ENCODE peak calls at places on chromosomes 3 and 15, in six cellular contexts. One of them, this sample, is unnamed. For H3K27me3, the result is how much of the 10 kb centered on the place peaks cover.

GRCh38 chr15:74866090-74866489 is 7.1 kb downstream of the SCAMP2 start:
- DNase-seq in trophoblast cell: peak
- DNase-seq in cardiac muscle cell: no peak
- DNase-seq in H9: no peak
- DNase-seq in CD8-positive, alpha-beta memory T cell: no peak
- DNase-seq in SJCRH30: no peak
- DNase-seq in this sample: no peak

GRCh38 chr15:79977431-79977940 is 6.5 kb upstream of the BCL2A1 start:
- DNase-seq in trophoblast cell: peak
- DNase-seq in cardiac muscle cell: no peak
- DNase-seq in H9: no peak
- DNase-seq in CD8-positive, alpha-beta memory T cell: no peak
- DNase-seq in SJCRH30: no peak
- DNase-seq in this sample: no peak

GRCh38 chr15:96160269-96160668 is 170.2 kb upstream of the NR2F2 start:
- DNase-seq in trophoblast cell: no peak
- DNase-seq in cardiac muscle cell: no peak
- DNase-seq in H9: no peak
- DNase-seq in CD8-positive, alpha-beta memory T cell: no peak
- DNase-seq in SJCRH30: peak
- DNase-seq in this sample: no peak

GRCh38 chr3:23748398-23749110 is 57.2 kb upstream of the UBE2E1 start:
- DNase-seq in trophoblast cell: peak
- DNase-seq in cardiac muscle cell: no peak
- DNase-seq in H9: no peak
- DNase-seq in CD8-positive, alpha-beta memory T cell: no peak
- DNase-seq in SJCRH30: no peak
- DNase-seq in this sample: no peak

GRCh38 chr3:48245136-48245535 is 4.2 kb downstream of the ZNF589 start:
- DNase-seq in trophoblast cell: no peak
- DNase-seq in cardiac muscle cell: no peak
- DNase-seq in H9: no peak
- DNase-seq in CD8-positive, alpha-beta memory T cell: no peak
- DNase-seq in SJCRH30: no peak
- DNase-seq in this sample: no peak

GRCh38 chr3:143302638-143303171 is 183.1 kb downstream of the CHST2 start:
- DNase-seq in trophoblast cell: peak
- DNase-seq in cardiac muscle cell: no peak
- DNase-seq in H9: peak
- DNase-seq in CD8-positive, alpha-beta memory T cell: no peak
- DNase-seq in SJCRH30: peak
- DNase-seq in this sample: peak

GRCh38 chr3:97872209-97873042 is 50.6 kb downstream of the CRYBG3 start:
- DNase-seq in trophoblast cell: peak
- DNase-seq in cardiac muscle cell: no peak
- DNase-seq in H9: no peak
- DNase-seq in CD8-positive, alpha-beta memory T cell: peak
- DNase-seq in SJCRH30: no peak
- DNase-seq in this sample: peak

GRCh38 chr3:15499536-15499935 is 22.0 kb downstream of the COLQ start:
- DNase-seq in trophoblast cell: peak
- DNase-seq in cardiac muscle cell: no peak
- DNase-seq in H9: no peak
- DNase-seq in CD8-positive, alpha-beta memory T cell: no peak
- DNase-seq in SJCRH30: no peak
- DNase-seq in this sample: no peak

GRCh38 chr3:127770671-127771370 is 51.5 kb downstream of the MGLL start:
- DNase-seq in trophoblast cell: peak
- DNase-seq in cardiac muscle cell: no peak
- DNase-seq in H9: no peak
- DNase-seq in CD8-positive, alpha-beta memory T cell: no peak
- DNase-seq in SJCRH30: peak
- DNase-seq in this sample: no peak

GRCh38 chr3:44894485-44894884 is 20.1 kb downstream of the TGM4 start:
- DNase-seq in trophoblast cell: no peak
- DNase-seq in cardiac muscle cell: no peak
- DNase-seq in H9: no peak
- DNase-seq in CD8-positive, alpha-beta memory T cell: no peak
- DNase-seq in SJCRH30: no peak
- DNase-seq in this sample: no peak

GRCh38 chr3:60890226-60890625 is 361.0 kb downstream of the FHIT start:
- DNase-seq in trophoblast cell: no peak
- DNase-seq in cardiac muscle cell: no peak
- DNase-seq in H9: no peak
- DNase-seq in CD8-positive, alpha-beta memory T cell: no peak
- DNase-seq in SJCRH30: no peak
- DNase-seq in this sample: no peak

GRCh38 chr3:144259267-144259666 is 287.6 kb downstream of the DIPK2A start:
- DNase-seq in trophoblast cell: no peak
- DNase-seq in cardiac muscle cell: no peak
- DNase-seq in H9: no peak
- DNase-seq in CD8-positive, alpha-beta memory T cell: no peak
- DNase-seq in SJCRH30: no peak
- DNase-seq in this sample: no peak

GRCh38 chr15:70775160-70775559 is 11.8 kb upstream of the UACA start:
- DNase-seq in trophoblast cell: peak
- DNase-seq in cardiac muscle cell: no peak
- DNase-seq in H9: no peak
- DNase-seq in CD8-positive, alpha-beta memory T cell: no peak
- DNase-seq in SJCRH30: no peak
- DNase-seq in this sample: no peak

GRCh38 chr15:68962464-68962863 is 32.1 kb downstream of the SPESP1 start:
- DNase-seq in trophoblast cell: no peak
- DNase-seq in cardiac muscle cell: no peak
- DNase-seq in H9: no peak
- DNase-seq in CD8-positive, alpha-beta memory T cell: no peak
- DNase-seq in SJCRH30: no peak
- DNase-seq in this sample: no peak

GRCh38 chr15:56739474-56739873 is 6.2 kb upstream of the ZNF280D start:
- DNase-seq in trophoblast cell: no peak
- DNase-seq in cardiac muscle cell: no peak
- DNase-seq in H9: no peak
- DNase-seq in CD8-positive, alpha-beta memory T cell: no peak
- DNase-seq in SJCRH30: no peak
- DNase-seq in this sample: no peak

GRCh38 chr15:58146734-58147133 is 8.6 kb downstream of the AQP9 start:
- DNase-seq in trophoblast cell: peak
- DNase-seq in cardiac muscle cell: no peak
- DNase-seq in H9: no peak
- DNase-seq in CD8-positive, alpha-beta memory T cell: no peak
- DNase-seq in SJCRH30: no peak
- DNase-seq in this sample: no peak

GRCh38 chr3:49642708-49643145 is 31.4 kb upstream of the APEH start:
- DNase-seq in trophoblast cell: no peak
- DNase-seq in cardiac muscle cell: no peak
- DNase-seq in H9: no peak
- DNase-seq in CD8-positive, alpha-beta memory T cell: no peak
- DNase-seq in SJCRH30: no peak
- DNase-seq in this sample: no peak

GRCh38 chr15:45670061-45670460 is 35.2 kb downstream of the SQOR start:
- DNase-seq in trophoblast cell: no peak
- DNase-seq in cardiac muscle cell: no peak
- DNase-seq in H9: no peak
- DNase-seq in CD8-positive, alpha-beta memory T cell: no peak
- DNase-seq in SJCRH30: no peak
- DNase-seq in this sample: no peak

GRCh38 chr3:14200841-14201240 is 22.2 kb downstream of the LSM3 start:
- DNase-seq in trophoblast cell: no peak
- DNase-seq in cardiac muscle cell: no peak
- DNase-seq in H9: no peak
- DNase-seq in CD8-positive, alpha-beta memory T cell: no peak
- DNase-seq in SJCRH30: no peak
- DNase-seq in this sample: no peak

GRCh38 chr3:98497381-98497780 is at the start of gene OR5K2:
- DNase-seq in trophoblast cell: no peak
- DNase-seq in cardiac muscle cell: no peak
- DNase-seq in H9: no peak
- DNase-seq in CD8-positive, alpha-beta memory T cell: no peak
- DNase-seq in SJCRH30: no peak
- DNase-seq in this sample: no peak

GRCh38 chr15:28977377-28978010 is 91.7 kb downstream of the APBA2 start:
- DNase-seq in trophoblast cell: peak
- DNase-seq in cardiac muscle cell: no peak
- DNase-seq in H9: no peak
- DNase-seq in CD8-positive, alpha-beta memory T cell: no peak
- DNase-seq in SJCRH30: peak
- DNase-seq in this sample: peak

GRCh38 chr3:37642959-37643598 is 218.6 kb upstream of the CTDSPL start:
- DNase-seq in trophoblast cell: no peak
- DNase-seq in cardiac muscle cell: no peak
- DNase-seq in H9: no peak
- DNase-seq in CD8-positive, alpha-beta memory T cell: no peak
- DNase-seq in SJCRH30: no peak
- DNase-seq in this sample: no peak

GRCh38 chr3:156619376-156619775 is 55.0 kb upstream of the TIPARP start:
- DNase-seq in trophoblast cell: peak
- DNase-seq in cardiac muscle cell: no peak
- DNase-seq in H9: no peak
- DNase-seq in CD8-positive, alpha-beta memory T cell: no peak
- DNase-seq in SJCRH30: no peak
- DNase-seq in this sample: no peak
- H3K27me3 ChIP-seq in trophoblast cell: under half
- H3K27me3 ChIP-seq in cardiac muscle cell: under half
- H3K27me3 ChIP-seq in H9: under half
- H3K27me3 ChIP-seq in CD8-positive, alpha-beta memory T cell: under half
- H3K27me3 ChIP-seq in SJCRH30: under half
- H3K27me3 ChIP-seq in this sample: under half

GRCh38 chr3:171346011-171346410 is 114.2 kb downstream of the TNIK start:
- DNase-seq in trophoblast cell: no peak
- DNase-seq in cardiac muscle cell: no peak
- DNase-seq in H9: no peak
- DNase-seq in CD8-positive, alpha-beta memory T cell: no peak
- DNase-seq in SJCRH30: no peak
- DNase-seq in this sample: no peak
- H3K27me3 ChIP-seq in trophoblast cell: under half
- H3K27me3 ChIP-seq in cardiac muscle cell: under half
- H3K27me3 ChIP-seq in H9: under half
- H3K27me3 ChIP-seq in CD8-positive, alpha-beta memory T cell: under half
- H3K27me3 ChIP-seq in SJCRH30: under half
- H3K27me3 ChIP-seq in this sample: under half

GRCh38 chr3:157086053-157086761 is 73.7 kb downstream of the CCNL1 start:
- DNase-seq in trophoblast cell: no peak
- DNase-seq in cardiac muscle cell: no peak
- DNase-seq in H9: no peak
- DNase-seq in CD8-positive, alpha-beta memory T cell: no peak
- DNase-seq in SJCRH30: no peak
- DNase-seq in this sample: no peak
- H3K27me3 ChIP-seq in trophoblast cell: under half
- H3K27me3 ChIP-seq in cardiac muscle cell: under half
- H3K27me3 ChIP-seq in H9: under half
- H3K27me3 ChIP-seq in CD8-positive, alpha-beta memory T cell: under half
- H3K27me3 ChIP-seq in SJCRH30: under half
- H3K27me3 ChIP-seq in this sample: under half

GRCh38 chr15:91102546-91103330 is 2.7 kb downstream of the SV2B start:
- DNase-seq in trophoblast cell: peak
- DNase-seq in cardiac muscle cell: no peak
- DNase-seq in H9: no peak
- DNase-seq in CD8-positive, alpha-beta memory T cell: no peak
- DNase-seq in SJCRH30: no peak
- DNase-seq in this sample: no peak
- H3K27me3 ChIP-seq in trophoblast cell: under half
- H3K27me3 ChIP-seq in cardiac muscle cell: half or more
- H3K27me3 ChIP-seq in H9: under half
- H3K27me3 ChIP-seq in CD8-positive, alpha-beta memory T cell: under half
- H3K27me3 ChIP-seq in SJCRH30: under half
- H3K27me3 ChIP-seq in this sample: half or more

GRCh38 chr15:51094606-51095569 is at the start of gene TNFAIP8L3:
- DNase-seq in trophoblast cell: peak
- DNase-seq in cardiac muscle cell: peak
- DNase-seq in H9: peak
- DNase-seq in CD8-positive, alpha-beta memory T cell: no peak
- DNase-seq in SJCRH30: no peak
- DNase-seq in this sample: no peak
- H3K27me3 ChIP-seq in trophoblast cell: under half
- H3K27me3 ChIP-seq in cardiac muscle cell: half or more
- H3K27me3 ChIP-seq in H9: under half
- H3K27me3 ChIP-seq in CD8-positive, alpha-beta memory T cell: under half
- H3K27me3 ChIP-seq in SJCRH30: under half
- H3K27me3 ChIP-seq in this sample: half or more

GRCh38 chr3:184277366-184277765 is 1.5 kb downstream of the ECE2 start:
- DNase-seq in trophoblast cell: no peak
- DNase-seq in cardiac muscle cell: no peak
- DNase-seq in H9: no peak
- DNase-seq in CD8-positive, alpha-beta memory T cell: no peak
- DNase-seq in SJCRH30: no peak
- DNase-seq in this sample: no peak

GRCh38 chr3:184275961-184276910 is at the start of gene ECE2:
- DNase-seq in trophoblast cell: no peak
- DNase-seq in cardiac muscle cell: no peak
- DNase-seq in H9: no peak
- DNase-seq in CD8-positive, alpha-beta memory T cell: no peak
- DNase-seq in SJCRH30: no peak
- DNase-seq in this sample: no peak

GRCh38 chr3:184272269-184272668 is 3.6 kb upstream of the ECE2 start:
- DNase-seq in trophoblast cell: no peak
- DNase-seq in cardiac muscle cell: no peak
- DNase-seq in H9: no peak
- DNase-seq in CD8-positive, alpha-beta memory T cell: no peak
- DNase-seq in SJCRH30: no peak
- DNase-seq in this sample: no peak

DNA sequence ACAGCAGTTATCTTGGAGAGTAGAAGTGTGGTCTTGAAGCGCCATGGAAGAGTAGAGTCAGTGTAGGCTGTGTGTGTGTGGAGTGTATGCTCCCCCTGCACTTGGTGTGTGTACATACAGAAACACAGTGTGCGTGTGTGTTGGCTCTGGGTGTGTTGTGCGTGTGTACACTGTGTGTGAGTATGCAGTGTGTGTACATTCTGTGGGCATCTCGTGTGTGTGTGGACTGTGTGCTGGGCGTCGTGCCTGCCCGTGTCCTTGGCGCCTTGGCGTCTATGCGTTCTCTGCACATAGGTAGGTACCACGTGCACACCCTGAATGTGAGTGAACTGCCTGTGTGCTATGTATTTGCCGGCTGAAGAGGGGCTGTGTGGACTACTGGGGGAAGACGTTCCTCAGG is 520 bp upstream of the ECE2 start:
- DNase-seq in trophoblast cell: no peak
- DNase-seq in cardiac muscle cell: no peak
- DNase-seq in H9: no peak
- DNase-seq in CD8-positive, alpha-beta memory T cell: no peak
- DNase-seq in SJCRH30: no peak
- DNase-seq in this sample: no peak
- H3K27me3 ChIP-seq in trophoblast cell: under half
- H3K27me3 ChIP-seq in cardiac muscle cell: half or more
- H3K27me3 ChIP-seq in H9: under half
- H3K27me3 ChIP-seq in CD8-positive, alpha-beta memory T cell: under half
- H3K27me3 ChIP-seq in SJCRH30: under half
- H3K27me3 ChIP-seq in this sample: under half